ENCODE peak calls at places on chromosome 18, in five cellular contexts. Z is H54; E is T follicular helper cell; L is skeletal muscle cell; F is stimulated activated CD4-positive, alpha-beta T cell treated with anti-CD3 and anti-CD28 coated beads, Interleukin-12 subunit alpha, Interleukin-12 subunit beta, amount 100 ng/mL, for 24 hours. M is an unnamed sample.

GRCh38 chr18:13302611-13303267 is 84.2 kb downstream of the LDLRAD4 start:
- DNase-seq in Z (no peak), L (no peak), E (no peak), F (no peak), M (no peak)

GRCh38 chr18:35635171-35635570 is 53.6 kb downstream of the GALNT1 start:
- DNase-seq in F (no peak), L (peak; percentile 94), Z (no peak), E (no peak), M (no peak)

GRCh38 chr18:11553098-11553940 is 56.1 kb upstream of the SLC35G4 start:
- DNase-seq in F (peak; percentile 4), E (peak; percentile 3), L (peak; percentile 6), Z (peak; percentile 47), M (no peak)

GRCh38 chr18:80106482-80107051 is 2.5 kb upstream of the ADNP2 start:
- DNase-seq in F (no peak), E (no peak), L (no peak), Z (no peak), M (no peak)

GRCh38 chr18:74806700-74807416 is 209.2 kb downstream of the ZNF407 start:
- DNase-seq in F (no peak), L (peak; percentile 71), Z (no peak), E (no peak), M (no peak)

GRCh38 chr18:31555971-31556747 is 35.5 kb upstream of the TTR start:
- DNase-seq in F (no peak), L (peak; percentile 30), Z (peak; percentile 8), E (peak; percentile 2), M (peak; percentile 2)

GRCh38 chr18:39274535-39274934 is 1708.9 kb upstream of the CELF4 start:
- DNase-seq in Z (no peak), L (peak; percentile 68), F (no peak), E (no peak), M (no peak)

GRCh38 chr18:54622084-54622483 is 31.0 kb downstream of the DYNAP start:
- DNase-seq in L (no peak), F (no peak), Z (no peak), E (no peak), M (no peak)

GRCh38 chr18:79616651-79617518 is 62.7 kb upstream of the CTDP1 start:
- DNase-seq in F (no peak), L (no peak), Z (no peak), E (no peak), M (no peak)

GRCh38 chr18:42712065-42712464 is 403.4 kb downstream of the RIT2 start:
- DNase-seq in E (no peak), Z (no peak), F (no peak), L (no peak), M (no peak)

GRCh38 chr18:7897119-7897518 is 330.0 kb downstream of the PTPRM start:
- DNase-seq in L (peak; percentile 39), Z (no peak), E (no peak), F (no peak), M (no peak)

GRCh38 chr18:26185267-26185666 is 41.0 kb upstream of the TAF4B start:
- DNase-seq in E (no peak), F (no peak), L (no peak), Z (peak; percentile 1), M (no peak)

GRCh38 chr18:21071071-21071470 is 40.5 kb downstream of the ROCK1 start:
- DNase-seq in Z (no peak), E (no peak), F (no peak), L (no peak), M (no peak)

M was measured in GOT3.